ENCODE peak calls at places on chromosomes 11 and 22, in ten cellular contexts. T is A549, A is transverse colon, V is stomach, R is H1, P is HepG2, W is esophagus muscularis mucosa, U is sigmoid colon, Q is tibial nerve, G is GM12878. B is an unnamed sample.
A peak's percentile ranks its signal among the peaks of the same experiment; 100 is the strongest.

GRCh38 chr22:48536691-48537591 is 1290.7 kb downstream of the BRD1 start:
- DNase-seq in A (no peak), R (no peak), G (no peak), T (no peak), V (peak; percentile 32), Q (peak; percentile 14), U (peak; percentile 86), P (no peak), W (no peak), B (no peak)

GRCh38 chr22:37581534-37581933 is 1.6 kb upstream of the LGALS2 start:
- DNase-seq in Q (no peak), R (no peak), G (no peak), W (no peak), U (no peak), P (no peak), T (no peak), V (peak; percentile 95), A (peak; percentile 72), B (no peak)

GRCh38 chr22:41595703-41596102 is 6.1 kb upstream of the PMM1 start:
- DNase-seq in A (no peak), P (no peak), U (no peak), R (no peak), T (no peak), G (no peak), W (no peak), V (no peak), Q (no peak), B (peak; percentile 21)

GRCh38 chr22:17903564-17904295 is 120.6 kb downstream of the MICAL3 start:
- DNase-seq in U (no peak), R (no peak), P (no peak), G (no peak), V (no peak), T (no peak), W (no peak), A (no peak), Q (no peak), B (no peak)

GRCh38 chr11:80958966-80959365 is 1518.1 kb upstream of the TENM4 start:
- DNase-seq in Q (no peak), R (no peak), A (no peak), W (no peak), V (no peak), T (no peak), U (no peak), P (no peak), G (no peak), B (no peak)

GRCh38 chr22:50627452-50627913 is 469 bp downstream of the ARSA start:
- DNase-seq in P (peak; percentile 15), U (peak; percentile 70), A (peak; percentile 31), Q (no peak), G (no peak), V (peak; percentile 28), T (no peak), W (no peak), R (no peak), B (no peak)

GRCh38 chr22:43128928-43129424 is 14.2 kb downstream of the MCAT start:
- DNase-seq in U (no peak), V (peak; percentile 82), R (no peak), Q (no peak), W (no peak), P (no peak), A (peak; percentile 77), G (no peak), T (no peak), B (no peak)

GRCh38 chr11:76229690-76230240 is 23.5 kb upstream of the WNT11 start:
- DNase-seq in Q (no peak), P (no peak), V (no peak), R (no peak), G (no peak), T (no peak), U (no peak), A (no peak), W (no peak), B (no peak)

GRCh38 chr11:5036671-5037070 is 9.7 kb upstream of the OR52J3 start:
- DNase-seq in R (no peak), A (no peak), T (no peak), P (no peak), U (no peak), W (no peak), G (no peak), Q (no peak), V (no peak), B (no peak)

GRCh38 chr11:108666373-108666772 is 1.5 kb downstream of the DDX10 start:
- DNase-seq in P (peak; percentile 30), W (no peak), A (no peak), R (no peak), U (no peak), T (no peak), G (no peak), V (no peak), Q (no peak), B (no peak)

GRCh38 chr11:78030429-78031325 is 7.6 kb upstream of the KCTD14 start:
- DNase-seq in T (no peak), G (no peak), P (peak; percentile 55), A (peak; percentile 73), U (peak; percentile 77), R (no peak), Q (peak; percentile 9), W (no peak), V (peak; percentile 89), B (no peak)

GRCh38 chr11:105824494-105825013 is 197.5 kb downstream of the MSANTD4 start:
- DNase-seq in T (no peak), P (no peak), Q (no peak), R (no peak), A (no peak), U (no peak), G (no peak), W (no peak), V (no peak), B (no peak)

GRCh38 chr22:33896801-33897620 is 23.3 kb downstream of the LARGE1 start:
- DNase-seq in T (no peak), P (no peak), A (no peak), R (peak; percentile 56), G (no peak), Q (no peak), V (no peak), U (no peak), W (no peak), B (no peak)

GRCh38 chr11:6251990-6252473 is 7.6 kb upstream of the CCKBR start:
- DNase-seq in Q (no peak), G (no peak), U (no peak), P (no peak), V (peak; percentile 86), T (no peak), A (peak; percentile 29), W (no peak), R (no peak), B (peak; percentile 58)

GRCh38 chr11:117690484-117691205 is 106.4 kb downstream of the DSCAML1 start:
- DNase-seq in U (no peak), V (no peak), R (no peak), W (no peak), P (no peak), Q (no peak), A (no peak), T (no peak), G (peak; percentile 27), B (no peak)

GRCh38 chr11:129911298-129911697 is 15.9 kb upstream of the NFRKB start:
- DNase-seq in P (no peak), A (no peak), T (no peak), G (no peak), V (no peak), R (no peak), Q (no peak), W (no peak), U (no peak), B (no peak)

GRCh38 chr11:65354265-65355012 is at the start of gene TIGD3:
- DNase-seq in A (peak; percentile 99), P (peak; percentile 92), R (peak; percentile 85), T (peak; percentile 99), W (peak; percentile 99), V (peak; percentile 98), U (peak; percentile 99), G (peak; percentile 75), Q (peak; percentile 96), B (peak; percentile 99)
- TF ChIP-seq POLR2A in A (no peak), P (peak; percentile 45), R (peak; percentile 11), T (peak; percentile 65), W (no peak), V (no peak), U (no peak), G (peak; percentile 84), Q (peak; percentile 60), B (peak; percentile 62)

GRCh38 chr11:10004526-10005113 is 289.4 kb downstream of the SBF2 start:
- DNase-seq in T (no peak), V (no peak), G (no peak), P (no peak), R (peak; percentile 25), Q (no peak), U (no peak), A (no peak), W (no peak), B (no peak)
- H3K27ac ChIP-seq in T (no peak overlapping the region), V (no peak overlapping the region), G (no peak overlapping the region), P (no peak overlapping the region), R (no peak overlapping the region), Q (no peak overlapping the region), U (no peak overlapping the region), A (no peak overlapping the region), W (no peak overlapping the region), B (no peak overlapping the region)

DNA sequence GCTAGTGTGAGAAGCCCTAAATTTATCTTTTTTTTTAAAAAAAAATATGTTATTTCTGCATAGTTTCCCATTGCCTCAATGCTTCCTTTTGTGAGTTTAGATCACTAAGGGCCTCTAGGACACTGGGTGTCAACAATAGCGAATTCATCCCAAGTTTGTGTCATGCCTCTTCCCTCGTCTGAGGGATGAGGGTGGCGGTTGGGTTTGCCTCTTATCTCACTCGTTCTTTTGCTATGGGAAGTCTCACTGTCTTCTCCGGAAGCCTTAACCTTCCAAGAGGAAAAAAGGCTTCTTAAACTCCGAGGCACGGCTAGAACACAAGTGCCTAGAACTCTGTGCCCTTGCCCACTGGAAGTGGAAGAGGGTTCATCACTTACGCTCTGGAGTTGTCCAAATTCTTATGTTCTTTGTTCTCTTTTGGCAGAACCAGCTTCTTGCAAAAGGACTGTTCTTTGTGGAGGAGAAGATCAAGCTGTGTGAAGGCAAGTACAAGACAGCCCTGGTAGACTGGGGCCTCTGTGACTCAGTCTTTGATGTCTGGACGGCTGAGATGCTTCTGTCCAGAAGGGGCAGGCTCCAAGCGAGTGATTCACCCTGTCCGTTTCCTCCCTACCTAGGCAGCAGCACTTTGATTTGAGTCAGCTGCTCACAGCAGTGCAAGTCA is 78.5 kb downstream of the TRAF6 start:
- DNase-seq in Q (no peak), P (peak; percentile 39), V (peak; percentile 27), R (no peak), W (no peak), U (peak; percentile 90), A (peak; percentile 57), G (no peak), T (peak; percentile 95), B (peak; percentile 89)
- TF ChIP-seq EP300 in Q (no peak), P (no peak), V (no peak), R (no peak), W (no peak), U (no peak), A (no peak), G (no peak), T (no peak), B (no peak)

DNA sequence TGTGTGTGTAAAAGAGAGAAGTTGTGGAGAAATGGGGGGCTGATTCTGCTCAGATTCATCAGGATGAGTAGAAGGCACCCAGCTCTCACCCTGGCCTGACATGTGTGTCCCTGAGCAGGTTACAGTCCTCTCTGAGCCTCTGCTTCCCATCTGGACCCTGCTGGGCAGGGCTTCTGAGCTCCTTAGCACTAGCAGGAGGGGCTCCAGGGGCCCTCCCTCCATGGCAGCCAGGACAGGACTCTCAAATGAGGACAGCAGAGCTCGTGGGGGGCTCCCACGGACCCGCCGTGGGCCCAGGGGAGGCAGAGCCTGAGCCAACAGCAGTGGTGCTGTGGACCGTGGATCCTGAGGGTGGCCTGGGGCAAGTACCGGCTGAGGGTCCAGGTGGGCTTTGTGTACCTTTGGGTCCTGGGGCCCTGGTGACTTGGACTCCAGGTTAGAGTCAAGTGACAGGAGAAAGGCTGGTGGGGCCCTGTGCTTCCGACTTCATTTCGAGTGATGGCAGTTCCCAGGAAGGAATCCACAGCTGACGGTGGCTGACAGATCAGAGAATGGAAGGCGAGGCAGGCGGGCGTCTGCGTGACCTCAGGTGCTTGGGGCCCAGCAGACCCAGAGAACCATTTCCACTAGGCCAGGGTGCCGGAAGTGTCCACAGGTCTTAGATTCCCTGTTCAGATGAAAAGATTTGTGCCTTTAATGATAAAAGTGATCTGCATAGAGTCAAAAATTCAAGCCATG is 21.9 kb downstream of the NEAT1 start:
- DNase-seq in U (peak; percentile 76), P (no peak), G (no peak), A (no peak), V (no peak), T (no peak), W (peak; percentile 82), Q (no peak), R (no peak), B (peak; percentile 40)
- TF ChIP-seq POLR2A in U (no peak), P (no peak), G (peak; percentile 59), A (peak; percentile 3), V (no peak), T (no peak), W (no peak), Q (no peak), R (no peak), B (no peak)